ENCODE peak calls at places on chromosome 4, in six cellular contexts. O is stomach, K is sigmoid colon, H is suprapubic skin, N is A549, C is HepG2. F is an unnamed sample.

GRCh38 chr4:106676173-106676921 is 307.8 kb upstream of the GIMD1 start:
- DNase-seq in O (no peak), K (no peak), H (no peak), N (no peak), C (no peak), F (no peak)

GRCh38 chr4:69714086-69714485 is 46.3 kb downstream of the SULT1B1 start:
- DNase-seq in O (no peak), K (no peak), H (no peak), N (no peak), C (no peak), F (no peak)

GRCh38 chr4:41418444-41418843 is 119.5 kb upstream of the LIMCH1 start:
- DNase-seq in O (no peak), K (peak), H (no peak), N (no peak), C (no peak), F (no peak)

GRCh38 chr4:26028793-26029511 is 114.9 kb downstream of the SMIM20 start:
- DNase-seq in O (peak), K (peak), H (peak), N (peak), C (peak), F (peak)

GRCh38 chr4:186910385-186910784 is 186.7 kb upstream of the FAT1 start:
- DNase-seq in O (no peak), K (no peak), H (no peak), N (no peak), C (no peak), F (no peak)

GRCh38 chr4:161382655-161383054 is 781.1 kb downstream of the FSTL5 start:
- DNase-seq in O (no peak), K (no peak), H (no peak), N (no peak), C (no peak), F (no peak)

GRCh38 chr4:163554870-163555465 is 60.5 kb downstream of the TMA16 start:
- DNase-seq in O (no peak), K (no peak), H (no peak), N (no peak), C (no peak), F (no peak)

GRCh38 chr4:26000274-26000950 is 86.4 kb downstream of the SMIM20 start:
- DNase-seq in O (no peak), K (no peak), H (no peak), N (no peak), C (no peak), F (no peak)

GRCh38 chr4:41334182-41334581 is 77.5 kb downstream of the UCHL1 start:
- DNase-seq in O (no peak), K (no peak), H (no peak), N (no peak), C (no peak), F (no peak)

GRCh38 chr4:104490096-104490769 is 4.5 kb downstream of the CXXC4 start:
- DNase-seq in O (no peak), K (peak), H (no peak), N (peak), C (no peak), F (no peak)

GRCh38 chr4:16027114-16027513 is 56.7 kb downstream of the PROM1 start:
- DNase-seq in O (no peak), K (no peak), H (no peak), N (no peak), C (no peak), F (no peak)

GRCh38 chr4:183146478-183146877 is 47.4 kb downstream of the WWC2 start:
- DNase-seq in O (no peak), K (no peak), H (no peak), N (no peak), C (no peak), F (no peak)

GRCh38 chr4:71366776-71367175 is 28.0 kb downstream of the SLC4A4 start:
- DNase-seq in O (no peak), K (no peak), H (no peak), N (no peak), C (no peak), F (no peak)

GRCh38 chr4:16123356-16124084 is 39.7 kb upstream of the PROM1 start:
- DNase-seq in O (peak), K (no peak), H (no peak), N (no peak), C (no peak), F (no peak)

GRCh38 chr4:76585897-76586360 is 150.9 kb downstream of the SHROOM3 start:
- DNase-seq in O (peak), K (peak), H (peak), N (peak), C (peak), F (no peak)

GRCh38 chr4:38453253-38453881 is 210.6 kb upstream of the KLF3 start:
- DNase-seq in O (no peak), K (no peak), H (no peak), N (no peak), C (no peak), F (no peak)

GRCh38 chr4:87089368-87089767 is 131.1 kb downstream of the KLHL8 start:
- DNase-seq in O (no peak), K (no peak), H (no peak), N (no peak), C (peak), F (no peak)

GRCh38 chr4:133484287-133484686 is 335.2 kb downstream of the PCDH10 start:
- DNase-seq in O (no peak), K (no peak), H (no peak), N (no peak), C (no peak), F (no peak)

DNA sequence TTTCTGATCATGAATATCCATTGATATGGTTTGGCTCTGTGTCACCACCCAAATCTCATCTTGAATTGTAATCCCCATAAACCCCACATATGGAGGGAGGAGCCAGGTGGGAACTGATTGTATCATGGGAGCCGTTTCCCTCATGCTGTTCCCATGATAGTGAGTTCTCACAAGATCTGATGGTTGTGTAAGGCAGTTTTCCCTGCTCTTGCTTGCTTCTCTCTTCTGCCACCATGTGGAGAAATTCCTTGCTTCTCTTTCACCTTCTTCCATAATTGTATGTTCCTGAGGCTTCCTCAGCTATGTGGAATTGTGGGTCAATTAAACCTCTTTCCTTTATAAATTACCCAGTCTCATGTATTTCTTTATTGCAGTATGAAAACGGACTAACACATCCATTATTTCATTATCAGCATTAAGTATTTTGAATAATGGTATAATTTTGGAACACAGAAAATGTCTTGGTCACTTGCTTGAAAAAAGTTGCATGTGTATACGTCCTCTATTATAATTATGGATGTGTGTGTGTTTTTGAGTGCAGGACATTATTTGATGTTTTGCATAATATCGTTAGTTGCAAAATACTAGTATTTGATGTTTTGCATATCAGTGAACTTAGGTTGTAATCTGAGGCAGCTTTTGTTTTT is 334.6 kb downstream of the PCDH10 start:
- DNase-seq in O (no peak), K (no peak), H (no peak), N (peak), C (peak), F (no peak)
- TF ChIP-seq CTCF in O (no peak), K (no peak), H (no peak), N (no peak), C (peak), F (no peak)

GRCh38 chr4:1991596-1992434 is 17.0 kb downstream of the NELFA start:
- DNase-seq in O (peak), K (no peak), H (peak), N (no peak), C (no peak), F (no peak)
- TF ChIP-seq EP300 in O (no peak), K (no peak), H (no peak), N (no peak), C (no peak), F (no peak)

DNA sequence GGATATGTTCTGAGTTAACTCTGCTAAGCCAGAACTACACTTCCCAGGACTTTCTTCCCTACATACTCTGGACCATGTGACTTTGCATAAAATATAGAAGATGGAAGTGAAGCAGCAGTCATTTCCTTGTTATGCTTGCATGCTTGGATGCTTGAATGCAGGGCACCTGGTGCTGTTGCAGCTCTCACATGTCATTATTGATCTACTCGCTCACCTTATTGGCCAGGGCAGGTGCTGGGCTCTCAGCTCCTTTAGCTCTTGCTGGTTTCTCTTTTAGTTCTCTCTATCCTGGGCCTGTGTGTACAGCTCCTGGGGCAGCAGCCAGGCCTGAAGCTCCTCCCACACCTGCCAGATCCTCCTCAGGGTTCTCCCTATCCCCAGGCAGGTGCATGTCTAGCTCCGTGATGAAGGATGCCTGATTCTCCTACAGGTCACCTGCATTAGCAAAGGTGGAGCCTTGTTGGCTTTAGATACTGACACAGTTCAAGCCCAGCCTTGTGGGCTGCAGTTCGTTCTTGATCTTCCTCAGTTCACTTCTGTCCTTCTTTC is 53.3 kb downstream of the MED28 start:
- DNase-seq in O (no peak), K (no peak), H (no peak), N (no peak), C (no peak), F (no peak)
- TF ChIP-seq CTCF in O (no peak), K (no peak), H (no peak), N (no peak), C (no peak), F (no peak)

DNA sequence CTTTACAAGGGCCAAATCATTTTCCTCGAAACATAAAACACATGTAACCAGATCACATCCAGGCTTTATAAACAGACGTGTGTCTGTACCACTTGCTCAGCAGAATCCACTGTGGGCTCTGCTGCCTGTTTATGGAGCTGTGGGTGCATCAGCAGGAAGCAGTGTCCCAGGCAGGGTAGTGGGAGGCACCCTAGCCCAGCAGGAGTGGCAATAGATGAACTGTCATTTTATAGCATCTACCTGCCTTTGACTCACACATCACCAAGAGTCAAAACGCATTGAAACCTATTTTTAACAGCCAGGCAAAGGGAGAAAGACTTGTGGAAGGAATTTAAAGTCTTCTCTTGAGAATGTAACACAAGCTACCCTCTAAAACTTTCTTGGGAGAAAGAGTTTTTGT is 169.1 kb upstream of the TENM3 start:
- DNase-seq in O (no peak), K (no peak), H (no peak), N (no peak), C (no peak), F (no peak)
- TF ChIP-seq EP300 in O (no peak), K (no peak), H (no peak), N (no peak), C (no peak), F (no peak)

GRCh38 chr4:56435001-56435747 is at the start of gene PPAT:
- DNase-seq in O (peak), K (peak), H (peak), N (peak), C (peak), F (peak)
- TF ChIP-seq CTCF in O (no peak), K (peak), H (no peak), N (no peak), C (peak), F (peak)